ENCODE peak calls at places on chromosomes 11 and 22, in seven cellular contexts. V is AML-193; L is stimulated activated CD4-positive, alpha-beta T cell treated with anti-CD3 and anti-CD28 coated beads, Interleukin-4, amount 100 ng/mL, for 1 hour; A is non-pigmented ciliary epithelial cell; D is SW480; K is sciatic nerve; P is astrocyte of the spinal cord. Z is an unnamed sample.

GRCh38 chr11:67163006-67163405 is 43.9 kb downstream of the KDM2A start:
- DNase-seq in P (no peak), L (no peak), D (no peak), V (no peak), K (no peak), A (no peak), Z (no peak)

GRCh38 chr11:78429667-78430066 is 12.0 kb upstream of the GAB2 start:
- DNase-seq in L (no peak), V (no peak), K (no peak), P (no peak), A (no peak), D (no peak), Z (no peak)

GRCh38 chr11:9274499-9275228 is 9.5 kb upstream of the DENND5A start:
- DNase-seq in V (no peak), K (no peak), P (no peak), A (no peak), L (no peak), D (no peak), Z (no peak)

GRCh38 chr11:44005076-44005800 is 42.5 kb upstream of the ACCSL start:
- DNase-seq in V (no peak), K (no peak), A (no peak), L (no peak), D (no peak), P (no peak), Z (no peak)

GRCh38 chr22:46262449-46263207 is 515 bp downstream of the PKDREJ start:
- DNase-seq in D (no peak), K (peak), A (no peak), V (no peak), P (peak), L (peak), Z (no peak)

GRCh38 chr22:43315687-43316217 is 27.4 kb downstream of the SCUBE1 start:
- DNase-seq in P (no peak), L (no peak), K (no peak), V (no peak), A (no peak), D (no peak), Z (no peak)

GRCh38 chr22:26617251-26618199 is at the start of gene CRYBB1:
- DNase-seq in L (no peak), K (no peak), P (no peak), D (no peak), V (peak), A (no peak), Z (no peak)

GRCh38 chr11:44199298-44199697 is 103.8 kb downstream of the EXT2 start:
- DNase-seq in K (no peak), A (no peak), D (no peak), P (no peak), L (no peak), V (no peak), Z (no peak)

GRCh38 chr22:49604732-49605302 is 222.9 kb downstream of the BRD1 start:
- DNase-seq in L (no peak), V (no peak), K (no peak), A (no peak), P (no peak), D (peak), Z (no peak)

GRCh38 chr11:1198766-1199688 is 23.8 kb upstream of the MUC5B start:
- DNase-seq in D (peak), P (no peak), L (no peak), A (no peak), V (no peak), K (peak), Z (no peak)

GRCh38 chr11:35968386-35969088 is 24.7 kb downstream of the LDLRAD3 start:
- DNase-seq in P (no peak), K (no peak), A (no peak), L (no peak), V (no peak), D (no peak), Z (no peak)

GRCh38 chr11:132125855-132126841 is 755.7 kb downstream of the NTM start:
- DNase-seq in D (peak), L (no peak), V (no peak), K (no peak), P (peak), A (no peak), Z (no peak)

GRCh38 chr11:79062814-79063762 is 377.7 kb downstream of the TENM4 start:
- DNase-seq in P (no peak), V (no peak), K (no peak), A (no peak), D (no peak), L (no peak), Z (peak)

GRCh38 chr11:44224867-44225501 is 85.0 kb downstream of the ALX4 start:
- DNase-seq in P (no peak), D (no peak), K (no peak), V (no peak), A (no peak), L (no peak), Z (no peak)

GRCh38 chr11:127071606-127072005 is 71.0 kb upstream of the KIRREL3 start:
- DNase-seq in L (no peak), A (no peak), D (no peak), P (no peak), V (no peak), K (no peak), Z (no peak)

GRCh38 chr22:21961127-21961867 is 8.6 kb upstream of the PPM1F start:
- DNase-seq in L (no peak), V (no peak), P (no peak), A (no peak), K (no peak), D (no peak), Z (no peak)

GRCh38 chr11:636511-637332 is at the start of gene DRD4:
- DNase-seq in P (no peak), K (no peak), V (no peak), L (no peak), A (no peak), D (no peak), Z (no peak)

GRCh38 chr11:13118194-13118593 is 109.1 kb downstream of the RASSF10 start:
- DNase-seq in L (no peak), A (peak), V (no peak), D (peak), K (no peak), P (peak), Z (peak)

GRCh38 chr11:126348806-126349582 is 6.5 kb upstream of the ST3GAL4 start:
- DNase-seq in V (no peak), P (peak), A (no peak), D (no peak), K (no peak), L (no peak), Z (no peak)